ENCODE peak calls at places on chromosomes 11 and 22, in four cellular contexts. V is pancreas, S is adrenal gland, E is cardiac muscle cell. A is an unnamed sample. For H3K9me3 and H3K4me1, the result is how much of the 10 kb centered on the place peaks cover.

GRCh38 chr22:47049078-47049609 is 286.7 kb downstream of the TBC1D22A start:
- DNase-seq in V (peak), E (no peak), S (no peak), A (no peak)

GRCh38 chr11:33656768-33657167 is 43.9 kb downstream of the C11orf91 start:
- DNase-seq in S (no peak), V (no peak), E (no peak), A (no peak)

GRCh38 chr11:125874556-125875124 is 12.8 kb upstream of the HYLS1 start:
- DNase-seq in S (peak), V (no peak), E (peak), A (no peak)

GRCh38 chr22:31870890-31871289 is 73.4 kb upstream of the YWHAH start:
- DNase-seq in V (no peak), E (peak), S (no peak), A (no peak)

GRCh38 chr22:32396746-32397145 is 15.3 kb downstream of the RTCB start:
- DNase-seq in V (no peak), S (no peak), E (peak), A (no peak)

GRCh38 chr11:64923151-64923661 is 1.3 kb upstream of the PPP2R5B start:
- DNase-seq in S (no peak), V (peak), E (no peak), A (no peak)

GRCh38 chr11:727281-727701 is 20.0 kb upstream of the TALDO1 start:
- DNase-seq in E (no peak), S (no peak), V (peak), A (no peak)

GRCh38 chr11:120337896-120338840 is 2.0 kb downstream of the ARHGEF12 start:
- DNase-seq in V (no peak), E (no peak), S (no peak), A (no peak)

GRCh38 chr11:2300936-2301630 is 635 bp downstream of the C11orf21 start:
- DNase-seq in V (no peak), E (no peak), S (no peak), A (no peak)

GRCh38 chr11:92424281-92424680 is 199.7 kb downstream of the FAT3 start:
- DNase-seq in E (peak), V (no peak), S (no peak), A (no peak)

GRCh38 chr22:22691716-22692701 is 47.6 kb downstream of the GGTLC2 start:
- DNase-seq in E (peak), S (no peak), V (no peak), A (no peak)

GRCh38 chr11:65492637-65493366 is 6.0 kb upstream of the MALAT1 start:
- DNase-seq in S (peak), V (peak), E (peak), A (no peak)

GRCh38 chr11:36162282-36162825 is 126.9 kb downstream of the COMMD9 start:
- DNase-seq in V (no peak), E (peak), S (no peak), A (no peak)

GRCh38 chr11:132898021-132898420 is 634.3 kb downstream of the OPCML start:
- DNase-seq in V (no peak), E (peak), S (no peak), A (no peak)

GRCh38 chr11:66689661-66690590 is 12.2 kb upstream of the RBM4B start:
- DNase-seq in V (no peak), S (no peak), E (no peak), A (no peak)

GRCh38 chr11:70082829-70083228 is 4.7 kb downstream of the ANO1 start:
- DNase-seq in E (no peak), V (no peak), S (no peak), A (no peak)

GRCh38 chr11:107716884-107717532 is 5.2 kb upstream of the SLN start:
- DNase-seq in V (no peak), E (no peak), S (no peak), A (no peak)

GRCh38 chr11:133058501-133058900 is 473.8 kb downstream of the OPCML start:
- DNase-seq in S (no peak), E (no peak), V (no peak), A (no peak)

DNA sequence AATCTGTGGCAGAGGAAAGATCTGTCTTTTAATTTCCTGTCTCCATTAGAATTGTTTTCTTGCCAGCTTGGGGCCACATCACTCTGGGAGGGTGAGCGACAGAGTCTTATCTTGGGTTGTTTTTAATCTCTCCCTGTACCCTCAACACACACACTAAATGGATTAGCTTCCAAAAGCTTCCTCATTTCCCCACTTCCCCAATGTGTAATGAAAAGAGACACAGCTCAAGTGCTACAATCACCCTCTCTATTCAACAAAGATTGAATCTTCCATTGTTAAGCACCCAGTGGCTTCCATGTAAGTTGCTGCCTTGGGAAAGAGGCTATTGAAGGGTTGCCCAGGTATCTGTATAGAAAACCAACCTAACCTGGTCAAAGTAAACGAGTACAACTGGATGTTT is 6.1 kb upstream of the ASCL3 start:
- DNase-seq in E (no peak), V (no peak), S (no peak), A (no peak)
- H3K9me3 ChIP-seq in E (under half), V (under half), S (under half), A (under half)

GRCh38 chr22:50444663-50445062 is 30.2 kb downstream of the SBF1 start:
- DNase-seq in E (peak), S (peak), V (peak), A (no peak)
- H3K4me1 ChIP-seq in E (under half), S (under half), V (under half), A (under half)

DNA sequence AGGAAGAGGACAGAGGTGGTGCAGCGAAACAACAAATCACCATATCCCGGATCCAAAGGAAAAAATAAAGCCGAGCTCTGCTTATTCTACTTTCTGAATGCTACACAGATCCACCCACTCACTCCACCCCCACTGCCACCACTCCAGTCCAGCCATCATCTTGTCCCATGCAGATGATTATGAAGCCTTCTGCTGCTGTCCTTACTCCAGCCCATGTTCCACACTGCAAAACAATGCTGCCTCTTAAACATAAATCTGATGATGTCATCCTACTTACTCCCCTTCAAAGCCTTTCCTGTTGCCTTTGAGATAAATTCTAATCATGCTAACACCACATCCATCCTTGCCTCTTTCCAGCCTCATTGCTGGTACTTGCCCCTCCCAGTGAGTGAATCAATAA is 6.5 kb upstream of the DRD2 start:
- DNase-seq in E (peak), S (no peak), V (no peak), A (no peak)
- H3K4me3 ChIP-seq in E (no peak), S (no peak), V (no peak), A (no peak)

GRCh38 chr11:50170115-50170514 is 137.4 kb downstream of the OR4C45 start:
- DNase-seq in E (no peak), V (no peak), S (no peak), A (no peak)
- H3K9me3 ChIP-seq in E (under half), V (under half), S (under half), A (under half)

GRCh38 chr11:102416974-102417373 is 35.6 kb downstream of the TMEM123 start:
- DNase-seq in S (no peak), E (no peak), V (no peak), A (no peak)
- H3K4me1 ChIP-seq in S (under half), E (under half), V (under half), A (half or more)

GRCh38 chr22:38193580-38193979 is 8.2 kb upstream of the MAFF start:
- DNase-seq in E (peak), S (peak), V (no peak), A (no peak)

GRCh38 chr22:38190581-38190980 is 9.0 kb upstream of the PLA2G6 start:
- DNase-seq in E (no peak), V (no peak), S (no peak), A (no peak)

GRCh38 chr22:38191115-38191514 is 9.5 kb upstream of the PLA2G6 start:
- DNase-seq in E (no peak), V (no peak), S (no peak), A (no peak)

GRCh38 chr22:38191746-38192474 is 9.9 kb upstream of the MAFF start:
- DNase-seq in V (no peak), S (no peak), E (no peak), A (no peak)

GRCh38 chr22:38192475-38192863 is 9.3 kb upstream of the MAFF start:
- DNase-seq in E (no peak), V (no peak), S (no peak), A (no peak)
- H3K4me3 ChIP-seq in E (no peak), V (no peak), S (no peak), A (no peak)

DNA sequence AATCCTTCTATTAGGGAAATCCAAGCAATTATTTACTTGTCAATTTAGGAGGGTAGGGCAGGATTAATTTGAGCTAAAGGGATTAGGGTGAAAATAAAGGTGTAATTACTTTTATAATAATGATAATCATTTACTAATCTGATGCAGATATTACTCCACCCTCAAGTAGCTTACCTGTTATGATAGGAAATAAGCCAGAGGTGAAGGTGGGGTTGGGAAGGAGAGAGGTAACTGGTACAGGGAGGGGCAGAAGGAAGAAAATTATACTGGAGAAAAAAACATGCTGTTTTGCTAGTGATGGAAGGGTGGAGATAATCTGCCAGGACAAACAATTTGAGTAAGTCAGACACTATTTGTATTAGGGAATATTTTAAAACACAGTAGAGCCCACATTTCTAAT is 157.7 kb downstream of the BARX2 start:
- DNase-seq in V (no peak), S (no peak), E (no peak), A (no peak)
- H3K9me3 ChIP-seq in V (under half), S (under half), E (under half), A (under half)

GRCh38 chr11:96664108-96664507 is 274.3 kb downstream of the JRKL start:
- DNase-seq in S (no peak), E (peak), V (no peak), A (no peak)

GRCh38 chr11:96652516-96652915 is 262.7 kb downstream of the JRKL start:
- DNase-seq in E (no peak), S (no peak), V (no peak), A (no peak)

GRCh38 chr11:96655474-96655873 is 265.7 kb downstream of the JRKL start:
- DNase-seq in V (no peak), E (no peak), S (no peak), A (no peak)

DNA sequence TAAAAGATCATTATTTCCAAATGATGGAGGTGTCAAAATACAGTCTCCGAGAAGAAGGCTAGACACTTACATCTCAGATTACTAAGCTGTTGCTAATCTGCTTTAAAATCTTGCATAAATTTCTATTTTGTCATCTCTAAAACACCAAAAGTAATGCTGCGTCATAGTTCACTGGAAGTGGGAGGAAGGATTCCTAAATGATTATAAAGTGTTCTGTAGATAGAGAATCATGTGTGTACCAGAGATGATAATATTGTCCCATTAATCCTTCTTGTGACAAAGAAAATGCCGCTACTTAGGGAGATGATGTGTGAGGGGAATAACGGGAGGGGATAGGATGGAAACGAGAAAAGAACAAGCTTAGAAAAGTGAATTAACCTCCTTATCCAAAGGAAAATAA is 268.6 kb downstream of the JRKL start:
- DNase-seq in S (no peak), E (no peak), V (no peak), A (no peak)
- H3K4me1 ChIP-seq in S (under half), E (under half), V (under half), A (under half)

A was measured in effector memory CD4-positive, alpha-beta T cell.